ENCODE peak calls at places on chromosome 15, in five cellular contexts. One of them, this sample, is unnamed. For H3K4me1, the result is how much of the 10 kb centered on the place peaks cover.

GRCh38 chr15:31489801-31490646 is 163.4 kb downstream of the KLF13 start:
- DNase-seq in tibial nerve: no peak
- DNase-seq in heart right ventricle: no peak
- DNase-seq in Peyer's patch: peak
- DNase-seq in effector memory CD4-positive, alpha-beta T cell: no peak
- DNase-seq in this sample: peak

GRCh38 chr15:89633585-89633984 is 21.7 kb downstream of the KIF7 start:
- DNase-seq in effector memory CD4-positive, alpha-beta T cell: no peak
- DNase-seq in Peyer's patch: no peak
- DNase-seq in heart right ventricle: no peak
- DNase-seq in tibial nerve: no peak
- DNase-seq in this sample: no peak

GRCh38 chr15:100311829-100312228 is 29.9 kb downstream of the ADAMTS17 start:
- DNase-seq in Peyer's patch: no peak
- DNase-seq in effector memory CD4-positive, alpha-beta T cell: no peak
- DNase-seq in tibial nerve: no peak
- DNase-seq in heart right ventricle: no peak
- DNase-seq in this sample: no peak

GRCh38 chr15:27086146-27086545 is 115.2 kb downstream of the GABRG3 start:
- DNase-seq in heart right ventricle: no peak
- DNase-seq in tibial nerve: no peak
- DNase-seq in Peyer's patch: no peak
- DNase-seq in effector memory CD4-positive, alpha-beta T cell: no peak
- DNase-seq in this sample: peak

GRCh38 chr15:83098079-83098478 is 9.4 kb upstream of the TM6SF1 start:
- DNase-seq in tibial nerve: no peak
- DNase-seq in Peyer's patch: no peak
- DNase-seq in effector memory CD4-positive, alpha-beta T cell: no peak
- DNase-seq in heart right ventricle: no peak
- DNase-seq in this sample: no peak

GRCh38 chr15:90818251-90819210 is 49.9 kb upstream of the FURIN start:
- DNase-seq in effector memory CD4-positive, alpha-beta T cell: no peak
- DNase-seq in Peyer's patch: peak
- DNase-seq in tibial nerve: no peak
- DNase-seq in heart right ventricle: no peak
- DNase-seq in this sample: peak

GRCh38 chr15:26235148-26235769 is 372.1 kb upstream of the ATP10A start:
- DNase-seq in tibial nerve: no peak
- DNase-seq in effector memory CD4-positive, alpha-beta T cell: no peak
- DNase-seq in heart right ventricle: no peak
- DNase-seq in Peyer's patch: no peak
- DNase-seq in this sample: peak

GRCh38 chr15:84572231-84572630 is 28.6 kb upstream of the ZSCAN2 start:
- DNase-seq in tibial nerve: no peak
- DNase-seq in heart right ventricle: no peak
- DNase-seq in Peyer's patch: no peak
- DNase-seq in effector memory CD4-positive, alpha-beta T cell: no peak
- DNase-seq in this sample: no peak

GRCh38 chr15:70238917-70239316 is 141.2 kb upstream of the TLE3 start:
- DNase-seq in effector memory CD4-positive, alpha-beta T cell: no peak
- DNase-seq in tibial nerve: no peak
- DNase-seq in Peyer's patch: no peak
- DNase-seq in heart right ventricle: no peak
- DNase-seq in this sample: no peak

GRCh38 chr15:55915876-55916567 is 77.4 kb downstream of the NEDD4 start:
- DNase-seq in heart right ventricle: no peak
- DNase-seq in tibial nerve: no peak
- DNase-seq in effector memory CD4-positive, alpha-beta T cell: no peak
- DNase-seq in Peyer's patch: no peak
- DNase-seq in this sample: no peak

GRCh38 chr15:85871545-85871944 is 76.8 kb upstream of the KLHL25 start:
- DNase-seq in tibial nerve: no peak
- DNase-seq in effector memory CD4-positive, alpha-beta T cell: no peak
- DNase-seq in heart right ventricle: no peak
- DNase-seq in Peyer's patch: no peak
- DNase-seq in this sample: no peak

GRCh38 chr15:39497016-39497758 is 83.7 kb upstream of the THBS1 start:
- DNase-seq in effector memory CD4-positive, alpha-beta T cell: no peak
- DNase-seq in Peyer's patch: no peak
- DNase-seq in tibial nerve: no peak
- DNase-seq in heart right ventricle: no peak
- DNase-seq in this sample: no peak

GRCh38 chr15:98651581-98652220 is 3.4 kb downstream of the IGF1R start:
- DNase-seq in heart right ventricle: no peak
- DNase-seq in Peyer's patch: no peak
- DNase-seq in effector memory CD4-positive, alpha-beta T cell: no peak
- DNase-seq in tibial nerve: no peak
- DNase-seq in this sample: no peak

GRCh38 chr15:82108489-82109078 is 62.8 kb upstream of the MEX3B start:
- DNase-seq in heart right ventricle: peak
- DNase-seq in tibial nerve: no peak
- DNase-seq in effector memory CD4-positive, alpha-beta T cell: peak
- DNase-seq in Peyer's patch: peak
- DNase-seq in this sample: peak

GRCh38 chr15:82663186-82663600 is 16.0 kb upstream of the CPEB1 start:
- DNase-seq in tibial nerve: no peak
- DNase-seq in heart right ventricle: peak
- DNase-seq in effector memory CD4-positive, alpha-beta T cell: no peak
- DNase-seq in Peyer's patch: no peak
- DNase-seq in this sample: peak

GRCh38 chr15:94312946-94313345 is 81.6 kb downstream of the MCTP2 start:
- DNase-seq in effector memory CD4-positive, alpha-beta T cell: no peak
- DNase-seq in Peyer's patch: no peak
- DNase-seq in heart right ventricle: no peak
- DNase-seq in tibial nerve: no peak
- DNase-seq in this sample: peak

GRCh38 chr15:58138106-58138505 is at the start of gene AQP9:
- DNase-seq in tibial nerve: no peak
- DNase-seq in Peyer's patch: no peak
- DNase-seq in heart right ventricle: no peak
- DNase-seq in effector memory CD4-positive, alpha-beta T cell: no peak
- DNase-seq in this sample: no peak

GRCh38 chr15:40591310-40591845 is 2.7 kb upstream of the KNL1 start:
- DNase-seq in Peyer's patch: no peak
- DNase-seq in heart right ventricle: no peak
- DNase-seq in tibial nerve: no peak
- DNase-seq in effector memory CD4-positive, alpha-beta T cell: no peak
- DNase-seq in this sample: peak

GRCh38 chr15:57056357-57056756 is 137.9 kb downstream of the TCF12 start:
- DNase-seq in Peyer's patch: no peak
- DNase-seq in heart right ventricle: no peak
- DNase-seq in effector memory CD4-positive, alpha-beta T cell: no peak
- DNase-seq in tibial nerve: no peak
- DNase-seq in this sample: no peak
- H3K27ac ChIP-seq in Peyer's patch: no peak
- H3K27ac ChIP-seq in heart right ventricle: no peak
- H3K27ac ChIP-seq in effector memory CD4-positive, alpha-beta T cell: no peak
- H3K27ac ChIP-seq in tibial nerve: no peak
- H3K27ac ChIP-seq in this sample: no peak

GRCh38 chr15:59280855-59281254 is 74.2 kb downstream of the LDHAL6B start:
- DNase-seq in tibial nerve: no peak
- DNase-seq in heart right ventricle: no peak
- DNase-seq in Peyer's patch: no peak
- DNase-seq in effector memory CD4-positive, alpha-beta T cell: no peak
- DNase-seq in this sample: no peak
- H3K4me1 ChIP-seq in tibial nerve: under half
- H3K4me1 ChIP-seq in heart right ventricle: under half
- H3K4me1 ChIP-seq in Peyer's patch: under half
- H3K4me1 ChIP-seq in effector memory CD4-positive, alpha-beta T cell: under half
- H3K4me1 ChIP-seq in this sample: under half

DNA sequence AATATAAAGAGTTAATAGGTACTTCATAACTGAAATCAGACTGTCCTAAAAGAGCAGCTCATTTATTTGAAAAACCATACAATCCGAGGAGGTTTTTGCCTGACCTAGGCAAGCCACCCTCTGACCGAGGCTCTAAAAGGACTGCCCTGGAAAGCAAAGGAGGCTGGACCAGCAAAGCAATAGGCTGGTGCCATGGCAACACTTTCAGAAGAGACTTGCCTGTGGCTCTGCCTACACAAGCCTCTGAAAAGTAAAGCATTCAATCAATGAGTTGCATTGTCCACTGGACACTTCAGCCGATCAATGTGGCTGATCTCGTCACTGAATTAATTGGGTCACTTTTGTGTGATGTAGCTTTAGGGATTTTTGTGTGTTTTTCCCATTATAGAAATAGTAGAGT is 99.1 kb upstream of the SEMA6D start:
- DNase-seq in heart right ventricle: no peak
- DNase-seq in tibial nerve: no peak
- DNase-seq in Peyer's patch: no peak
- DNase-seq in effector memory CD4-positive, alpha-beta T cell: no peak
- DNase-seq in this sample: no peak
- H3K27ac ChIP-seq in heart right ventricle: no peak
- H3K27ac ChIP-seq in tibial nerve: no peak
- H3K27ac ChIP-seq in Peyer's patch: no peak
- H3K27ac ChIP-seq in effector memory CD4-positive, alpha-beta T cell: no peak
- H3K27ac ChIP-seq in this sample: no peak

DNA sequence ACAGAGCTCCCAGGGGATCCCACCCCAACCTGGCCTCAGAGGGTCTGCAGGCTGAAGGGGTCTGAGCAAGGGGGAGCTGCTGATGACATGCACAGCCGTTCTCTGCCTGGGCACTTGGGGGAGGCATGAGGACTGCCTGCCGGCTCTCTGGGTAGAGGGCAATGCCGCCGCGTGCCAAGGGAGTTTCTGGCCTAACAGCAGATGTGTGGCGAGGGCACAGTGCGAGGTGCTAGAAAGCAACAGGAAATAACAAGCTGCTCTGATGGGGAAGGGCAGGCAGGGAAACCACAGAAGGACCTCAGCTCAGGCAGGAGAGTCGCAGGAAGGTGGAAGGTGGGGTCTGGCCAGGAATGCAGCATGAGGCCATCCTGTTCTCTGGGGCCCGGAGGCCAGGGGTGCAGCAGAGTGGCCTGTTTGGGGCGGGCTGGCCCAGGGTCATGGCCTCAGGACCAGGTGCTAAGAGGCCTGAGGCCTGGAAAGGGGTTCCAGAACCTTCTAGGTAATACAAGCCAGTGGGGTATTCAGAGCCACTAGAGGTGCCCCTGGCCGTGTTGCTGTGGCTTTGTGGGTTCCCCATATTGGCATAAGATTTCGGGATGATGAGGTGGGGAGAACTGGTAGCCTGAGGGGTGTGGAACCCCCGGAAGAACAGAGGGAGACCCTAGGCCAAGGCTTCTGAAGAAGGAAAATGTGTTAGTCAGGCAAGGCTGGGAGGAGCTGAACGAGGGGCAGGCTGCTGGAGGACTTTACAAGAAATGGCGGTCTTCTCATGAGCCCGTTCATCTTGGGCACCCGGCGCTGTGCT is 41.2 kb downstream of the RGMA start:
- DNase-seq in heart right ventricle: no peak
- DNase-seq in tibial nerve: no peak
- DNase-seq in Peyer's patch: no peak
- DNase-seq in effector memory CD4-positive, alpha-beta T cell: peak
- DNase-seq in this sample: no peak
- H3K4me1 ChIP-seq in heart right ventricle: under half
- H3K4me1 ChIP-seq in tibial nerve: under half
- H3K4me1 ChIP-seq in Peyer's patch: under half
- H3K4me1 ChIP-seq in effector memory CD4-positive, alpha-beta T cell: under half
- H3K4me1 ChIP-seq in this sample: under half

DNA sequence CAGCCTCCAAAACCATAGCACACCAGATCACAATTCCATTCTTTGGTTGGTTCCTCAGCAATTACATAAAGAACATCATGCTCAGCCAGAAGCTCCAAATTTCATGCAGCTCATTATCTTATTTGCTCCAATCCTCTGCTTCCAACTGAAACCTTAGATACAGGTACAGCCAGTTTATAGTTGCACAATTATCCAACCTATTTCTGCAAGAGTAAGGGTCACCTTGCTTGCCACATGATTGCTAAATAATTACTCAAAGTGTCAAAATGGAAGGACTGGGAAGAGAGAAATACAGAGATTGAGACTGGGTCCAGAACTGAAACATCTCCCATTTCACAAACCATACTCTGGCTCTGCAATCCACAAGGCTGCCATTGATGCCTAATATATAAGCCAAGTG is 23.4 kb upstream of the SHC4 start:
- DNase-seq in tibial nerve: no peak
- DNase-seq in Peyer's patch: no peak
- DNase-seq in effector memory CD4-positive, alpha-beta T cell: no peak
- DNase-seq in heart right ventricle: no peak
- DNase-seq in this sample: no peak
- H3K27ac ChIP-seq in tibial nerve: no peak
- H3K27ac ChIP-seq in Peyer's patch: no peak
- H3K27ac ChIP-seq in effector memory CD4-positive, alpha-beta T cell: no peak
- H3K27ac ChIP-seq in heart right ventricle: no peak
- H3K27ac ChIP-seq in this sample: no peak

This sample was measured in cardiac muscle cell.